ENCODE peak calls at places on chromosome X, in seven cellular contexts. X is substantia nigra, I is PC-3, V is BE2C, F is nucleus accumbens, C is retina, Q is left colon. A is an unnamed sample.

GRCh38 chrX:15334561-15334960 is 762 bp downstream of the PIGA start:
- DNase-seq in I (peak; percentile 75), F (no peak), Q (no peak), X (no peak), C (no peak), V (no peak), A (no peak)

GRCh38 chrX:40010550-40011364 is 87.0 kb downstream of the BCOR start:
- DNase-seq in I (no peak), X (no peak), F (no peak), V (peak; percentile 54), Q (no peak), C (peak; percentile 26), A (no peak)

GRCh38 chrX:39497717-39498265 is 600.0 kb downstream of the BCOR start:
- DNase-seq in Q (no peak), V (no peak), X (no peak), C (no peak), F (no peak), I (no peak), A (no peak)

GRCh38 chrX:87327267-87327666 is 190.3 kb upstream of the KLHL4 start:
- DNase-seq in Q (no peak), F (no peak), C (no peak), I (no peak), X (no peak), V (no peak), A (no peak)

GRCh38 chrX:74251006-74251930 is 52.7 kb upstream of the ZCCHC13 start:
- DNase-seq in Q (peak; percentile 49), X (no peak), C (no peak), F (no peak), V (no peak), I (peak; percentile 38), A (no peak)

GRCh38 chrX:148601034-148601433 is 100.6 kb downstream of the AFF2 start:
- DNase-seq in I (no peak), C (no peak), Q (no peak), F (no peak), X (no peak), V (no peak), A (no peak)

GRCh38 chrX:104270916-104271512 is 16.3 kb upstream of the ESX1 start:
- DNase-seq in F (peak; percentile 19), V (peak; percentile 35), X (no peak), I (peak; percentile 82), Q (no peak), C (peak; percentile 53), A (peak; percentile 53)

GRCh38 chrX:118536687-118537461 is 41.3 kb downstream of the DOCK11 start:
- DNase-seq in X (no peak), Q (no peak), F (no peak), C (no peak), V (peak; percentile 16), I (peak; percentile 10), A (no peak)

GRCh38 chrX:96979766-96980165 is 96.1 kb downstream of the RPA4 start:
- DNase-seq in Q (no peak), I (no peak), C (no peak), X (no peak), V (no peak), F (no peak), A (no peak)

GRCh38 chrX:109856974-109857373 is 123.9 kb upstream of the ACSL4 start:
- DNase-seq in I (peak; percentile 57), F (no peak), X (no peak), Q (no peak), C (peak; percentile 31), V (no peak), A (peak; percentile 40)

GRCh38 chrX:108464604-108465003 is 25.0 kb downstream of the COL4A5 start:
- DNase-seq in C (no peak), V (no peak), F (no peak), Q (no peak), I (no peak), X (no peak), A (peak; percentile 48)

GRCh38 chrX:17689971-17690409 is 47.3 kb upstream of the SCML1 start:
- DNase-seq in C (peak; percentile 51), I (peak; percentile 77), X (no peak), V (peak; percentile 56), Q (peak; percentile 34), F (no peak), A (peak; percentile 71)

GRCh38 chrX:70479970-70480659 is 35.5 kb downstream of the DLG3 start:
- DNase-seq in C (no peak), I (peak; percentile 44), V (no peak), Q (peak; percentile 68), X (no peak), F (no peak), A (no peak)

GRCh38 chrX:130413415-130413814 is 11.6 kb downstream of the RBMX2 start:
- DNase-seq in V (no peak), F (no peak), I (no peak), C (no peak), Q (no peak), X (no peak), A (no peak)